ENCODE peak calls at places on chromosomes 13 and 19, in ten cellular contexts. F is CD8-positive, alpha-beta memory T cell; T is adipocyte; L is cardiac muscle cell; K is heart right ventricle; V is A549; Y is keratinocyte; Z is breast epithelium; H is HAP-1; U is tibial artery. B is an unnamed sample. For H3K9me3, the result is how much of the 10 kb centered on the place peaks cover.

GRCh38 chr19:8305798-8306197 is 2.4 kb downstream of the CD320 start:
- DNase-seq in F (no peak), T (no peak), L (no peak), K (peak), V (no peak), Y (no peak), Z (no peak), H (peak), U (no peak), B (no peak)

GRCh38 chr19:2477141-2477710 is 1.3 kb downstream of the GADD45B start:
- DNase-seq in F (no peak), T (peak), L (peak), K (peak), V (no peak), Y (no peak), Z (no peak), H (peak), U (no peak), B (no peak)

GRCh38 chr19:14091885-14092462 is 1.4 kb upstream of the SAMD1 start:
- DNase-seq in F (peak), T (no peak), L (no peak), K (no peak), V (no peak), Y (no peak), Z (no peak), H (peak), U (no peak), B (no peak)

GRCh38 chr19:48094843-48095203 is 15.8 kb downstream of the PLA2G4C start:
- DNase-seq in F (no peak), T (no peak), L (no peak), K (no peak), V (no peak), Y (no peak), Z (no peak), H (no peak), U (no peak), B (no peak)

GRCh38 chr13:78589206-78589605 is 14.1 kb downstream of the POU4F1 start:
- DNase-seq in F (no peak), T (no peak), L (peak), K (no peak), V (no peak), Y (no peak), Z (no peak), H (peak), U (no peak), B (no peak)

GRCh38 chr13:77988355-77988754 is 69.7 kb upstream of the EDNRB start:
- DNase-seq in F (no peak), T (no peak), L (peak), K (no peak), V (no peak), Y (no peak), Z (no peak), H (no peak), U (no peak), B (no peak)

GRCh38 chr19:2097330-2098327 is 914 bp downstream of the IZUMO4 start:
- DNase-seq in F (peak), T (no peak), L (no peak), K (no peak), V (no peak), Y (no peak), Z (no peak), H (no peak), U (peak), B (peak)

GRCh38 chr19:38742906-38743305 is 1.4 kb downstream of the CAPN12 start:
- DNase-seq in F (no peak), T (no peak), L (no peak), K (no peak), V (no peak), Y (no peak), Z (no peak), H (no peak), U (no peak), B (no peak)

GRCh38 chr19:28582344-28582743 is 630.6 kb downstream of the UQCRFS1 start:
- DNase-seq in F (no peak), T (no peak), L (no peak), K (no peak), V (no peak), Y (no peak), Z (no peak), H (no peak), U (no peak), B (no peak)

GRCh38 chr19:19911150-19911549 is 10.4 kb downstream of the ZNF93 start:
- DNase-seq in F (no peak), T (peak), L (peak), K (no peak), V (no peak), Y (no peak), Z (no peak), H (no peak), U (no peak), B (no peak)

DNA sequence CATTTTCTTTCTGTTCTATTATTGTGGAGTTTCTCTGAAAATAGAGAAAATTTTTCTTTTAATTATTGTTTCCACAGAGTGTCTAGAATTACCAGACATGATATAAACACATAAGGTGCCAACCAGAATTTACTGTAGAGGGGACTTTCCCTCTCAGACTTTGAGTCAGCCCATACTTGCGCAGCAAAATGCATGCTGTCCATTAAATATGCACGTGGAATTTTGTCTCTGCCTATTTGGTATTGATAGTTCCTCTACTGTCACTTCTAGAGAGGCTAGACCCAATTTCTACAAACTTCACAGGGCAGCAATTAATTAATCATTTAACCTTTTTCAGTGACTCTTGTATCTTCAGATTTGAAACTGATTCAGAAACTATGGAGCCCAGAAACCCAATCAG is 8.9 kb downstream of the ZNF93 start:
- DNase-seq in F (no peak), T (no peak), L (no peak), K (no peak), V (no peak), Y (no peak), Z (no peak), H (no peak), U (no peak), B (no peak)
- H3K9me3 ChIP-seq in F (under half), T (under half), L (under half), K (under half), V (under half), Y (under half), Z (under half), H (under half), U (under half), B (under half)

DNA sequence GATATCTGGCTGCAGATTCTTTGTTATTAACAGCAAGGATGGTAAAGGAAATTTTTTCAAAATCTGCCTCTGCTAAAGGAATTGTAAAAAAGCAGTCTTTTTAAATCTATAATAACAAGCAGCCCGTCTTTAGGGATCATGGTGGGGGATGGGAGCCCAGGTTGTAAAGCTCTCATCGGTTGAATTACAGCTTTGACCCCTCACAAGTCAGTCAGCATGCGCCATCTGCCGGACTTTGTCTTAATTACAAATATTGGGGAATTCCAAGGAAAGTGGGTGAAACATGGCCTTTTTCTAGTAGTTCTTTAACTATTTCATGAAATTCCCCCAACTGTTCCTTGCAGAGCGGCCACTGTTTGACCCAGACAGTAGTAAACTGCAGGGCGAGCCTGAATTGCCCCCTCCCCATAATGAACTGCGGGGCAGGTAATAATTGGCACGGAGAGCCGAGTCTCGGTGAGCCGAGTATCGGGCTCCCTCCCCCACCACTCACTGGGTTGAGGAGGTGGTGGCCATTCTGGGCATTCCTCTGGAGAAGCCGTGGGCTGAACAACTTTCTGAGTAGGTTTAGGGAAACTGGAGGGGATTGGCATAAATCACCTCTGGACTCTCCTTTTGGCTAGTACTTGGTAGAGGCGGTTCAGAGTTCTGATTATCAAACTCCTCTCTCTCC is 11.6 kb downstream of the ZNF578 start:
- DNase-seq in F (no peak), T (no peak), L (no peak), K (no peak), V (peak), Y (no peak), Z (no peak), H (no peak), U (no peak), B (no peak)
- H3K9me3 ChIP-seq in F (under half), T (half or more), L (under half), K (under half), V (half or more), Y (under half), Z (half or more), H (under half), U (under half), B (under half)

GRCh38 chr19:12015015-12015752 is 20.3 kb downstream of the ZNF433 start:
- DNase-seq in F (no peak), T (no peak), L (no peak), K (no peak), V (no peak), Y (no peak), Z (no peak), H (no peak), U (no peak), B (no peak)
- H3K9me3 ChIP-seq in F (under half), T (half or more), L (under half), K (under half), V (under half), Y (under half), Z (half or more), H (under half), U (under half), B (under half)

GRCh38 chr13:53873558-53873957 is 844.9 kb downstream of the OLFM4 start:
- DNase-seq in F (no peak), T (no peak), L (no peak), K (no peak), V (no peak), Y (no peak), Z (no peak), H (no peak), U (no peak), B (no peak)
- H3K9me3 ChIP-seq in F (under half), T (under half), L (under half), K (under half), V (under half), Y (under half), Z (under half), H (under half), U (under half), B (under half)

GRCh38 chr13:110554946-110555345 is 6.6 kb downstream of the RAB20 start:
- DNase-seq in F (no peak), T (no peak), L (no peak), K (no peak), V (no peak), Y (no peak), Z (no peak), H (no peak), U (no peak), B (no peak)

GRCh38 chr13:110554227-110554836 is 7.2 kb downstream of the RAB20 start:
- DNase-seq in F (no peak), T (no peak), L (no peak), K (no peak), V (no peak), Y (no peak), Z (no peak), H (no peak), U (no peak), B (no peak)

GRCh38 chr13:110556224-110556606 is 5.3 kb downstream of the RAB20 start:
- DNase-seq in F (no peak), T (no peak), L (no peak), K (no peak), V (no peak), Y (no peak), Z (no peak), H (no peak), U (no peak), B (no peak)

GRCh38 chr13:110557082-110557481 is 4.4 kb downstream of the RAB20 start:
- DNase-seq in F (no peak), T (no peak), L (no peak), K (no peak), V (no peak), Y (no peak), Z (no peak), H (no peak), U (no peak), B (no peak)

DNA sequence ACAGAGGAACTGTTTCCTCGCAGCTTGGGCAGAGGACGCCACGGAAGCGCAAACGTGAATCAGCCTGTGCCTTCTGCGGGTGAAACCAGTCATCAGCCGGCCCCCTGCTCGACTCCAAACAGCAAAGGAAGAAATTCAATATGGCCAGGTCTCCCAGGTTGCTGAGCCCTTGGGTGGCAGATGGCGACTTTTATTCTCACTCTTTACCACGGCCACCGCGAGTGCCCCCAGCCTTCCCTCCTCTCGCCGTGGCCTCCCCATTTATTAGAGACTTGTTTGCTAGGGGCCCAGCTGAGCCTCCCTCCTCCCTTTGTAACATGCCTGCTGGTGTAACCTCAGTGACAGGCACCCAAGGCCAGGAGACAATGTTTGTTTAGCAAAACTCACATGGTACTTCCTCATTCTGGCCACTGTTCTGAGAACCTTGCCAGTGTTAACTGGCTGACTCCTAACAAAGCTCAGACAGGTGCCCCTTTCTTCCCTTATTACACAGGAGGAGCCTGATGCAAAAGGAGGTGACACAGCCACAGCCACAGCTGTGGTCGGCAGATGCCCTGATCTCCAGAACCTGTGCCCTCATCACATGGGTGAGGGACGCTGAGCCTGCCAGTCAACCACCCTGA is 5.8 kb downstream of the RAB20 start:
- DNase-seq in F (no peak), T (no peak), L (no peak), K (no peak), V (peak), Y (no peak), Z (peak), H (no peak), U (no peak), B (no peak)
- H3K9me3 ChIP-seq in F (under half), T (under half), L (under half), K (under half), V (under half), Y (under half), Z (under half), H (under half), U (under half), B (under half)

DNA sequence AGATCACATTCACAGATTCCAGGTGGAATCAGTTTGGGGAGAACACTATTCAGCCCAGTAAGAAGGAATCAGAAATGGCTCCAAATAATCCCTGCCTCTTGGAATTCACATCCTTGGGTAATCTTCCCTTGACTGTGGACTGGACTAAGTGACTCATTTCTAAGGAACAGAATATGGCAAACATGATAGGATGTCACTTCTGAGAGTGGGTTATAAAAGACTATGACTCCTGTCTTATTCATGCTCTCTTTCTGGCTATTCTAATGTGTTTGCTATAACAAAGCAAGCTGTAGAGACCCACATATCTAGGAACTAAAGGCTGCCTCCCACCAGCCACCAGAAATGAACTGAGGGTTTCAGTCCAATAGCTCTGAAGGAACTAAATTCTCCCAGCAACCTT is 37.8 kb downstream of the MBD3L2B start:
- DNase-seq in F (no peak), T (no peak), L (no peak), K (no peak), V (no peak), Y (no peak), Z (no peak), H (no peak), U (no peak), B (no peak)
- H3K9me3 ChIP-seq in F (under half), T (under half), L (under half), K (under half), V (under half), Y (under half), Z (under half), H (under half), U (under half), B (under half)

GRCh38 chr19:22609630-22610029 is 24.5 kb upstream of the ZNF492 start:
- DNase-seq in F (no peak), T (no peak), L (no peak), K (no peak), V (no peak), Y (no peak), Z (no peak), H (no peak), U (peak), B (no peak)
- H3K9me3 ChIP-seq in F (under half), T (under half), L (under half), K (under half), V (under half), Y (under half), Z (under half), H (under half), U (under half), B (under half)

GRCh38 chr19:36819130-36819630 is 19.0 kb downstream of the ZNF790 start:
- DNase-seq in F (no peak), T (no peak), L (no peak), K (no peak), V (no peak), Y (no peak), Z (no peak), H (no peak), U (no peak), B (no peak)
- H3K9me3 ChIP-seq in F (half or more), T (half or more), L (under half), K (under half), V (half or more), Y (under half), Z (half or more), H (under half), U (under half), B (under half)

GRCh38 chr19:55175117-55175867 is 4.8 kb downstream of the SYT5 start:
- DNase-seq in F (no peak), T (no peak), L (no peak), K (no peak), V (no peak), Y (no peak), Z (no peak), H (no peak), U (no peak), B (no peak)
- H3K9me3 ChIP-seq in F (under half), T (under half), L (under half), K (under half), V (under half), Y (under half), Z (under half), H (under half), U (under half), B (under half)

DNA sequence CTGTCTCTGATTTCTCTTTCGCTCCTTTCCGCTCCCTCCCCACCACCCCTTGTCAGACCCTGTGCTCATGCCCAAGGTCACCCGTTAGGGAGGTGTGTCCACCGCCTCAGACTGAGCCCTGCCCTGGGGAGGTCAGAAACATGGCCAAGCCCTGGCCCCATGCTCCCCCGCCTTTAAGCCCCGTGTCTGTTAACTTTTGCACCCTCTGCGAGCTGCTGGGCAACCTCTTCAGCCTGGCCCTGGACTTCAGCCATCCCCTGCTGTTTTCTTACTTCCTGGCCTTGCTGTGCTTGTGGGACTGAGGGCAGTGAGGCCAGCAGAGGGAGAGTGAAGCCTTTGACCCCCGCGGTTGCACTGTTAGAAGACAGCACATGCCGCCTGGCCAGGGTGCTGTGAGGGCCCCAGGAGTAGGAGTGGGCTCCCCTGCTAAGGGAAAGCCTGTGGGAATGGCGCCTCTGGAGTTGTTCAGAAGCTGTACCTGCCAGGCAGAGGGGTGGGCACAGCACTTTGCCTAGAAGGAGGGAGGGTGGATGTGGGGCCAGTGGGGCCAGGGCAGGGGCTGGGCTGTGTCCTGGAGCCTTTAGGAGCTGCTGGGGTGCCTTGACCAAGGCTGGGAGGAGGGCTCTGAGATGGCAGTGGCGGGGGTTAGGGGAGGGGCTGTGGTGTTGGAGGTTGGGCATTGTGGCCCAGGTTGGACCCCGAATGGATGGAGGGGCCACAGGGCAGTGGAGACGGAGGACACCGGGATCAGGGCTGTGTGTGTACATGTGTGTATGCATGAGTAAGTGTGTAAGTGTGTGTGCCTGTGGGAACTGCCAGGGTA is 7.9 kb downstream of the UPF1 start:
- DNase-seq in F (no peak), T (no peak), L (no peak), K (no peak), V (no peak), Y (no peak), Z (no peak), H (no peak), U (no peak), B (no peak)
- H3K9me3 ChIP-seq in F (under half), T (under half), L (under half), K (under half), V (under half), Y (under half), Z (under half), H (under half), U (under half), B (under half)